ENCODE peak calls at places on chromosomes 12 and 14, in ten cellular contexts. One of them, this sample, is unnamed.

GRCh38 chr14:74619672-74620131 is 7.7 kb upstream of the LTBP2 start:
- DNase-seq in suprapubic skin: peak
- DNase-seq in thyroid gland: peak
- DNase-seq in upper lobe of right lung: peak
- DNase-seq in IMR-90: peak
- DNase-seq in sigmoid colon: peak
- DNase-seq in SK-N-SH: no peak
- DNase-seq in CD8-positive, alpha-beta T cell: no peak
- DNase-seq in choroid plexus epithelial cell: peak
- DNase-seq in tibial nerve: peak
- DNase-seq in this sample: peak

GRCh38 chr12:84738481-84738972 is 174.1 kb downstream of the SLC6A15 start:
- DNase-seq in suprapubic skin: no peak
- DNase-seq in choroid plexus epithelial cell: peak
- DNase-seq in thyroid gland: no peak
- DNase-seq in CD8-positive, alpha-beta T cell: no peak
- DNase-seq in sigmoid colon: no peak
- DNase-seq in tibial nerve: no peak
- DNase-seq in SK-N-SH: no peak
- DNase-seq in upper lobe of right lung: no peak
- DNase-seq in IMR-90: peak
- DNase-seq in this sample: peak

GRCh38 chr14:65360144-65360784 is 52.3 kb upstream of the FUT8 start:
- DNase-seq in thyroid gland: no peak
- DNase-seq in tibial nerve: no peak
- DNase-seq in suprapubic skin: no peak
- DNase-seq in CD8-positive, alpha-beta T cell: no peak
- DNase-seq in choroid plexus epithelial cell: peak
- DNase-seq in IMR-90: no peak
- DNase-seq in upper lobe of right lung: no peak
- DNase-seq in sigmoid colon: no peak
- DNase-seq in SK-N-SH: peak
- DNase-seq in this sample: no peak

GRCh38 chr14:74347096-74347794 is 1.0 kb upstream of the VRTN start:
- DNase-seq in thyroid gland: no peak
- DNase-seq in suprapubic skin: no peak
- DNase-seq in CD8-positive, alpha-beta T cell: no peak
- DNase-seq in IMR-90: no peak
- DNase-seq in choroid plexus epithelial cell: no peak
- DNase-seq in upper lobe of right lung: peak
- DNase-seq in SK-N-SH: no peak
- DNase-seq in tibial nerve: no peak
- DNase-seq in sigmoid colon: peak
- DNase-seq in this sample: no peak

GRCh38 chr12:77339610-77340009 is 274.2 kb upstream of the E2F7 start:
- DNase-seq in IMR-90: peak
- DNase-seq in suprapubic skin: no peak
- DNase-seq in choroid plexus epithelial cell: no peak
- DNase-seq in tibial nerve: no peak
- DNase-seq in sigmoid colon: no peak
- DNase-seq in CD8-positive, alpha-beta T cell: no peak
- DNase-seq in thyroid gland: no peak
- DNase-seq in SK-N-SH: no peak
- DNase-seq in upper lobe of right lung: no peak
- DNase-seq in this sample: no peak

GRCh38 chr12:108356902-108357806 is 18.0 kb upstream of the CMKLR1 start:
- DNase-seq in SK-N-SH: no peak
- DNase-seq in choroid plexus epithelial cell: no peak
- DNase-seq in IMR-90: no peak
- DNase-seq in CD8-positive, alpha-beta T cell: no peak
- DNase-seq in thyroid gland: no peak
- DNase-seq in tibial nerve: no peak
- DNase-seq in suprapubic skin: no peak
- DNase-seq in upper lobe of right lung: no peak
- DNase-seq in sigmoid colon: no peak
- DNase-seq in this sample: no peak

GRCh38 chr14:102370305-102370809 is 7.6 kb downstream of the TECPR2 start:
- DNase-seq in tibial nerve: no peak
- DNase-seq in IMR-90: peak
- DNase-seq in choroid plexus epithelial cell: no peak
- DNase-seq in sigmoid colon: no peak
- DNase-seq in SK-N-SH: no peak
- DNase-seq in suprapubic skin: no peak
- DNase-seq in thyroid gland: no peak
- DNase-seq in CD8-positive, alpha-beta T cell: no peak
- DNase-seq in upper lobe of right lung: peak
- DNase-seq in this sample: no peak

GRCh38 chr12:65699251-65699650 is 125.0 kb upstream of the HMGA2 start:
- DNase-seq in tibial nerve: no peak
- DNase-seq in IMR-90: peak
- DNase-seq in thyroid gland: no peak
- DNase-seq in SK-N-SH: no peak
- DNase-seq in suprapubic skin: no peak
- DNase-seq in upper lobe of right lung: no peak
- DNase-seq in CD8-positive, alpha-beta T cell: no peak
- DNase-seq in choroid plexus epithelial cell: peak
- DNase-seq in sigmoid colon: no peak
- DNase-seq in this sample: no peak

GRCh38 chr14:76961631-76962302 is 66.7 kb downstream of the IRF2BPL start:
- DNase-seq in suprapubic skin: peak
- DNase-seq in tibial nerve: peak
- DNase-seq in IMR-90: peak
- DNase-seq in sigmoid colon: peak
- DNase-seq in CD8-positive, alpha-beta T cell: peak
- DNase-seq in SK-N-SH: no peak
- DNase-seq in thyroid gland: peak
- DNase-seq in choroid plexus epithelial cell: peak
- DNase-seq in upper lobe of right lung: peak
- DNase-seq in this sample: peak

GRCh38 chr12:6443361-6443983 is 1.3 kb upstream of the CD27 start:
- DNase-seq in SK-N-SH: no peak
- DNase-seq in IMR-90: no peak
- DNase-seq in thyroid gland: no peak
- DNase-seq in upper lobe of right lung: peak
- DNase-seq in CD8-positive, alpha-beta T cell: no peak
- DNase-seq in sigmoid colon: peak
- DNase-seq in choroid plexus epithelial cell: no peak
- DNase-seq in suprapubic skin: no peak
- DNase-seq in tibial nerve: no peak
- DNase-seq in this sample: no peak

GRCh38 chr14:76820700-76821099 is 5.5 kb upstream of the LRRC74A start:
- DNase-seq in suprapubic skin: no peak
- DNase-seq in sigmoid colon: no peak
- DNase-seq in SK-N-SH: no peak
- DNase-seq in CD8-positive, alpha-beta T cell: no peak
- DNase-seq in upper lobe of right lung: no peak
- DNase-seq in thyroid gland: no peak
- DNase-seq in tibial nerve: no peak
- DNase-seq in IMR-90: no peak
- DNase-seq in choroid plexus epithelial cell: no peak
- DNase-seq in this sample: no peak

GRCh38 chr14:21069388-21070082 is 569 bp upstream of the ARHGEF40 start:
- DNase-seq in IMR-90: peak
- DNase-seq in suprapubic skin: no peak
- DNase-seq in CD8-positive, alpha-beta T cell: no peak
- DNase-seq in upper lobe of right lung: peak
- DNase-seq in choroid plexus epithelial cell: peak
- DNase-seq in sigmoid colon: no peak
- DNase-seq in thyroid gland: no peak
- DNase-seq in SK-N-SH: peak
- DNase-seq in tibial nerve: peak
- DNase-seq in this sample: peak

GRCh38 chr12:130280226-130280625 is 57.5 kb upstream of the PIWIL1 start:
- DNase-seq in tibial nerve: no peak
- DNase-seq in SK-N-SH: no peak
- DNase-seq in upper lobe of right lung: no peak
- DNase-seq in thyroid gland: no peak
- DNase-seq in IMR-90: no peak
- DNase-seq in sigmoid colon: no peak
- DNase-seq in choroid plexus epithelial cell: no peak
- DNase-seq in CD8-positive, alpha-beta T cell: no peak
- DNase-seq in suprapubic skin: no peak
- DNase-seq in this sample: no peak

GRCh38 chr14:20760950-20761349 is 7.3 kb upstream of the EDDM3B start:
- DNase-seq in suprapubic skin: no peak
- DNase-seq in IMR-90: no peak
- DNase-seq in choroid plexus epithelial cell: no peak
- DNase-seq in SK-N-SH: no peak
- DNase-seq in CD8-positive, alpha-beta T cell: no peak
- DNase-seq in thyroid gland: no peak
- DNase-seq in upper lobe of right lung: no peak
- DNase-seq in tibial nerve: no peak
- DNase-seq in sigmoid colon: no peak
- DNase-seq in this sample: no peak

GRCh38 chr12:49367381-49368239 is at the start of gene SPATS2:
- DNase-seq in SK-N-SH: no peak
- DNase-seq in upper lobe of right lung: peak
- DNase-seq in suprapubic skin: peak
- DNase-seq in sigmoid colon: peak
- DNase-seq in thyroid gland: peak
- DNase-seq in CD8-positive, alpha-beta T cell: no peak
- DNase-seq in choroid plexus epithelial cell: peak
- DNase-seq in tibial nerve: peak
- DNase-seq in IMR-90: no peak
- DNase-seq in this sample: peak

DNA sequence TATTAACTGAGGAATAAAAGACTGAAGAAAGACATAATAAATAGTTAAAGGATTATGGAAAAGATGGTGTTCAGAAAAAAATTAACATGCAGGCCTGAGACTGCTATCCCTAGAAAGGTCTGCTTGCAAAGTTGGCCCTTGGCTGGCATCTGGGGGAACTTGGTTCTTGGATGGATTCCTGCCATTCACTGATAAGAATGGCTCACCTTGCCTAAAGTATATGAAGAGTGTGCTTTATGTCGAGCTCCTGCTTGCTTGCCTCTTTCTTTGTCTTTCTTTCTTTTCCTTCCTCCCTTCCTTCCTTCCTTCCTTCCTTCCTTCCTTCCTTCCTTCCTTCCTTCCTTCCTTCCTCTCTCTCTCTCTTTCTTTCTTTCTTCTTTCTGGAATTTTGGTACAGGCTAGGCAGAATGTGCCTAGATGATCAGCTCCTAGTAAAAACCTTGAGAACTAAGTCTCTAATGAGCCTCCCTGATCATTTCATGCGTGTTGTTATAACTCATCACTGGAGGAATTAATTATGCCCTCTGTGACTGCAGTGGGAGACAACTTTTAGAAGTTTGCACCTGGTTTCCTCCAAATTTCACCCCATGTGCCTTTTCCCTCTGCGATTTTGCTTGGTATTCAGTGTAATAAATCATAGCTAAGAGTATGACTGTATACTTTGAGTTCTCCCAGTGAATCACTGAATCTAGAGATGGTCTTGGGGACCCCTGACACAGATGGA is 44.7 kb downstream of the IFT81 start:
- DNase-seq in upper lobe of right lung: no peak
- DNase-seq in suprapubic skin: no peak
- DNase-seq in sigmoid colon: no peak
- DNase-seq in IMR-90: no peak
- DNase-seq in CD8-positive, alpha-beta T cell: no peak
- DNase-seq in tibial nerve: no peak
- DNase-seq in thyroid gland: no peak
- DNase-seq in SK-N-SH: no peak
- DNase-seq in choroid plexus epithelial cell: no peak
- DNase-seq in this sample: no peak
- TF ChIP-seq CTCF in upper lobe of right lung: no peak
- TF ChIP-seq CTCF in suprapubic skin: no peak
- TF ChIP-seq CTCF in sigmoid colon: no peak
- TF ChIP-seq CTCF in IMR-90: no peak
- TF ChIP-seq CTCF in CD8-positive, alpha-beta T cell: no peak
- TF ChIP-seq CTCF in tibial nerve: no peak
- TF ChIP-seq CTCF in thyroid gland: no peak
- TF ChIP-seq CTCF in SK-N-SH: no peak
- TF ChIP-seq CTCF in choroid plexus epithelial cell: no peak
- TF ChIP-seq CTCF in this sample: no peak

GRCh38 chr14:104383931-104384775 is 195.4 kb upstream of the C14orf180 start:
- DNase-seq in sigmoid colon: peak
- DNase-seq in SK-N-SH: peak
- DNase-seq in suprapubic skin: peak
- DNase-seq in IMR-90: no peak
- DNase-seq in tibial nerve: no peak
- DNase-seq in choroid plexus epithelial cell: no peak
- DNase-seq in upper lobe of right lung: peak
- DNase-seq in CD8-positive, alpha-beta T cell: no peak
- DNase-seq in thyroid gland: no peak
- DNase-seq in this sample: peak
- TF ChIP-seq CTCF in sigmoid colon: no peak
- TF ChIP-seq CTCF in SK-N-SH: no peak
- TF ChIP-seq CTCF in suprapubic skin: no peak
- TF ChIP-seq CTCF in IMR-90: no peak
- TF ChIP-seq CTCF in tibial nerve: no peak
- TF ChIP-seq CTCF in choroid plexus epithelial cell: no peak
- TF ChIP-seq CTCF in upper lobe of right lung: no peak
- TF ChIP-seq CTCF in CD8-positive, alpha-beta T cell: no peak
- TF ChIP-seq CTCF in thyroid gland: no peak
- TF ChIP-seq CTCF in this sample: no peak

GRCh38 chr14:57066887-57067513 is 201.7 kb downstream of the EXOC5 start:
- DNase-seq in SK-N-SH: peak
- DNase-seq in CD8-positive, alpha-beta T cell: no peak
- DNase-seq in suprapubic skin: no peak
- DNase-seq in IMR-90: peak
- DNase-seq in thyroid gland: peak
- DNase-seq in choroid plexus epithelial cell: peak
- DNase-seq in upper lobe of right lung: peak
- DNase-seq in sigmoid colon: no peak
- DNase-seq in tibial nerve: no peak
- DNase-seq in this sample: no peak
- TF ChIP-seq CTCF in SK-N-SH: peak
- TF ChIP-seq CTCF in CD8-positive, alpha-beta T cell: no peak
- TF ChIP-seq CTCF in suprapubic skin: peak
- TF ChIP-seq CTCF in IMR-90: peak
- TF ChIP-seq CTCF in thyroid gland: no peak
- TF ChIP-seq CTCF in choroid plexus epithelial cell: peak
- TF ChIP-seq CTCF in upper lobe of right lung: peak
- TF ChIP-seq CTCF in sigmoid colon: no peak
- TF ChIP-seq CTCF in tibial nerve: no peak
- TF ChIP-seq CTCF in this sample: no peak

GRCh38 chr12:43113153-43113552 is 438.9 kb downstream of the ADAMTS20 start:
- DNase-seq in sigmoid colon: no peak
- DNase-seq in IMR-90: no peak
- DNase-seq in CD8-positive, alpha-beta T cell: no peak
- DNase-seq in suprapubic skin: no peak
- DNase-seq in thyroid gland: no peak
- DNase-seq in SK-N-SH: peak
- DNase-seq in upper lobe of right lung: no peak
- DNase-seq in tibial nerve: no peak
- DNase-seq in choroid plexus epithelial cell: peak
- DNase-seq in this sample: no peak
- TF ChIP-seq CTCF in sigmoid colon: no peak
- TF ChIP-seq CTCF in IMR-90: no peak
- TF ChIP-seq CTCF in CD8-positive, alpha-beta T cell: no peak
- TF ChIP-seq CTCF in suprapubic skin: no peak
- TF ChIP-seq CTCF in thyroid gland: no peak
- TF ChIP-seq CTCF in SK-N-SH: no peak
- TF ChIP-seq CTCF in upper lobe of right lung: no peak
- TF ChIP-seq CTCF in tibial nerve: peak
- TF ChIP-seq CTCF in choroid plexus epithelial cell: peak
- TF ChIP-seq CTCF in this sample: no peak